ENCODE peak calls at places on chromosomes 5 and 9, in seven cellular contexts. One of them, this sample, is unnamed.

GRCh38 chr9:11194249-11194648 is 581.4 kb upstream of the PTPRD start:
- DNase-seq in fibroblast of mammary gland: no peak
- DNase-seq in AG10803: no peak
- DNase-seq in lower lobe of right lung: no peak
- DNase-seq in heart right ventricle: no peak
- DNase-seq in neural crest cell: no peak
- DNase-seq in CD8-positive, alpha-beta T cell: no peak
- DNase-seq in this sample: no peak

GRCh38 chr9:31394040-31394473 is 990.4 kb upstream of the ACO1 start:
- DNase-seq in fibroblast of mammary gland: peak; percentile 1
- DNase-seq in AG10803: no peak
- DNase-seq in lower lobe of right lung: no peak
- DNase-seq in heart right ventricle: no peak
- DNase-seq in neural crest cell: no peak
- DNase-seq in CD8-positive, alpha-beta T cell: no peak
- DNase-seq in this sample: no peak

GRCh38 chr9:127505396-127506116 is 54.2 kb downstream of the LRSAM1 start:
- DNase-seq in fibroblast of mammary gland: peak; percentile 32
- DNase-seq in AG10803: peak; percentile 45
- DNase-seq in lower lobe of right lung: no peak
- DNase-seq in heart right ventricle: no peak
- DNase-seq in neural crest cell: peak; percentile 45
- DNase-seq in CD8-positive, alpha-beta T cell: no peak
- DNase-seq in this sample: peak; percentile 39

GRCh38 chr5:171600736-171601265 is 181.4 kb downstream of the FGF18 start:
- DNase-seq in fibroblast of mammary gland: peak; percentile 40
- DNase-seq in AG10803: no peak
- DNase-seq in lower lobe of right lung: peak; percentile 62
- DNase-seq in heart right ventricle: no peak
- DNase-seq in neural crest cell: no peak
- DNase-seq in CD8-positive, alpha-beta T cell: no peak
- DNase-seq in this sample: no peak

GRCh38 chr9:127762111-127762676 is 16.3 kb downstream of the SH2D3C start:
- DNase-seq in fibroblast of mammary gland: no peak
- DNase-seq in AG10803: no peak
- DNase-seq in lower lobe of right lung: peak; percentile 70
- DNase-seq in heart right ventricle: peak; percentile 91
- DNase-seq in neural crest cell: no peak
- DNase-seq in CD8-positive, alpha-beta T cell: no peak
- DNase-seq in this sample: no peak

GRCh38 chr9:110303136-110303535 is 34.5 kb downstream of the TXNDC8 start:
- DNase-seq in fibroblast of mammary gland: peak; percentile 72
- DNase-seq in AG10803: peak; percentile 76
- DNase-seq in lower lobe of right lung: no peak
- DNase-seq in heart right ventricle: no peak
- DNase-seq in neural crest cell: no peak
- DNase-seq in CD8-positive, alpha-beta T cell: no peak
- DNase-seq in this sample: peak; percentile 4

GRCh38 chr9:93577045-93577939 is 908 bp downstream of the PHF2 start:
- DNase-seq in fibroblast of mammary gland: no peak
- DNase-seq in AG10803: peak; percentile 29
- DNase-seq in lower lobe of right lung: peak; percentile 64
- DNase-seq in heart right ventricle: peak; percentile 45
- DNase-seq in neural crest cell: no peak
- DNase-seq in CD8-positive, alpha-beta T cell: no peak
- DNase-seq in this sample: no peak

GRCh38 chr5:172002310-172002709 is 4.1 kb downstream of the FBXW11 start:
- DNase-seq in fibroblast of mammary gland: peak; percentile 37
- DNase-seq in AG10803: peak; percentile 22
- DNase-seq in lower lobe of right lung: no peak
- DNase-seq in heart right ventricle: no peak
- DNase-seq in neural crest cell: no peak
- DNase-seq in CD8-positive, alpha-beta T cell: no peak
- DNase-seq in this sample: peak; percentile 22

GRCh38 chr5:57186194-57186593 is 12.3 kb downstream of the GPBP1 start:
- DNase-seq in fibroblast of mammary gland: no peak
- DNase-seq in AG10803: no peak
- DNase-seq in lower lobe of right lung: no peak
- DNase-seq in heart right ventricle: no peak
- DNase-seq in neural crest cell: no peak
- DNase-seq in CD8-positive, alpha-beta T cell: no peak
- DNase-seq in this sample: no peak

GRCh38 chr9:136354592-136355085 is 8.9 kb downstream of the DNLZ start:
- DNase-seq in fibroblast of mammary gland: no peak
- DNase-seq in AG10803: peak; percentile 49
- DNase-seq in lower lobe of right lung: no peak
- DNase-seq in heart right ventricle: peak; percentile 78
- DNase-seq in neural crest cell: no peak
- DNase-seq in CD8-positive, alpha-beta T cell: no peak
- DNase-seq in this sample: peak; percentile 67

GRCh38 chr9:124752967-124753366 is 18.1 kb downstream of the NR6A1 start:
- DNase-seq in fibroblast of mammary gland: peak; percentile 52
- DNase-seq in AG10803: peak; percentile 70
- DNase-seq in lower lobe of right lung: no peak
- DNase-seq in heart right ventricle: no peak
- DNase-seq in neural crest cell: no peak
- DNase-seq in CD8-positive, alpha-beta T cell: no peak
- DNase-seq in this sample: peak; percentile 79

GRCh38 chr9:38360880-38361836 is 31.3 kb upstream of the ALDH1B1 start:
- DNase-seq in fibroblast of mammary gland: no peak
- DNase-seq in AG10803: peak; percentile 30
- DNase-seq in lower lobe of right lung: no peak
- DNase-seq in heart right ventricle: no peak
- DNase-seq in neural crest cell: no peak
- DNase-seq in CD8-positive, alpha-beta T cell: no peak
- DNase-seq in this sample: no peak

GRCh38 chr5:65263291-65263690 is 218.4 kb downstream of the ADAMTS6 start:
- DNase-seq in fibroblast of mammary gland: no peak
- DNase-seq in AG10803: peak; percentile 83
- DNase-seq in lower lobe of right lung: no peak
- DNase-seq in heart right ventricle: no peak
- DNase-seq in neural crest cell: no peak
- DNase-seq in CD8-positive, alpha-beta T cell: no peak
- DNase-seq in this sample: no peak

GRCh38 chr9:130150779-130151381 is 21.3 kb upstream of the NCS1 start:
- DNase-seq in fibroblast of mammary gland: peak; percentile 63
- DNase-seq in AG10803: peak; percentile 34
- DNase-seq in lower lobe of right lung: no peak
- DNase-seq in heart right ventricle: no peak
- DNase-seq in neural crest cell: no peak
- DNase-seq in CD8-positive, alpha-beta T cell: no peak
- DNase-seq in this sample: peak; percentile 35

GRCh38 chr9:101028346-101029299 is at the start of gene PLPPR1:
- DNase-seq in fibroblast of mammary gland: peak; percentile 32
- DNase-seq in AG10803: peak; percentile 24
- DNase-seq in lower lobe of right lung: peak; percentile 77
- DNase-seq in heart right ventricle: no peak
- DNase-seq in neural crest cell: peak; percentile 72
- DNase-seq in CD8-positive, alpha-beta T cell: no peak
- DNase-seq in this sample: no peak

GRCh38 chr9:22107202-22107601 is 98.1 kb upstream of the CDKN2B start:
- DNase-seq in fibroblast of mammary gland: no peak
- DNase-seq in AG10803: no peak
- DNase-seq in lower lobe of right lung: no peak
- DNase-seq in heart right ventricle: no peak
- DNase-seq in neural crest cell: no peak
- DNase-seq in CD8-positive, alpha-beta T cell: no peak
- DNase-seq in this sample: no peak

GRCh38 chr5:141211-141610 is 49.2 kb downstream of the PLEKHG4B start:
- DNase-seq in fibroblast of mammary gland: no peak
- DNase-seq in AG10803: no peak
- DNase-seq in lower lobe of right lung: no peak
- DNase-seq in heart right ventricle: no peak
- DNase-seq in neural crest cell: no peak
- DNase-seq in CD8-positive, alpha-beta T cell: no peak
- DNase-seq in this sample: no peak

GRCh38 chr5:104815212-104815611 is 1252.6 kb upstream of the NUDT12 start:
- DNase-seq in fibroblast of mammary gland: no peak
- DNase-seq in AG10803: no peak
- DNase-seq in lower lobe of right lung: no peak
- DNase-seq in heart right ventricle: no peak
- DNase-seq in neural crest cell: no peak
- DNase-seq in CD8-positive, alpha-beta T cell: no peak
- DNase-seq in this sample: no peak

GRCh38 chr5:35876922-35877321 is 20.2 kb downstream of the IL7R start:
- DNase-seq in fibroblast of mammary gland: peak; percentile 77
- DNase-seq in AG10803: peak; percentile 59
- DNase-seq in lower lobe of right lung: no peak
- DNase-seq in heart right ventricle: no peak
- DNase-seq in neural crest cell: no peak
- DNase-seq in CD8-positive, alpha-beta T cell: no peak
- DNase-seq in this sample: peak; percentile 24

GRCh38 chr5:37839441-37840035 is 303 bp downstream of the GDNF start:
- DNase-seq in fibroblast of mammary gland: peak; percentile 61
- DNase-seq in AG10803: peak; percentile 62
- DNase-seq in lower lobe of right lung: no peak
- DNase-seq in heart right ventricle: peak; percentile 34
- DNase-seq in neural crest cell: peak; percentile 30
- DNase-seq in CD8-positive, alpha-beta T cell: no peak
- DNase-seq in this sample: peak; percentile 47

GRCh38 chr5:44292736-44293135 is 96.5 kb downstream of the FGF10 start:
- DNase-seq in fibroblast of mammary gland: no peak
- DNase-seq in AG10803: no peak
- DNase-seq in lower lobe of right lung: no peak
- DNase-seq in heart right ventricle: no peak
- DNase-seq in neural crest cell: no peak
- DNase-seq in CD8-positive, alpha-beta T cell: no peak
- DNase-seq in this sample: no peak

GRCh38 chr9:71733176-71733575 is 35.1 kb downstream of the CEMIP2 start:
- DNase-seq in fibroblast of mammary gland: peak; percentile 63
- DNase-seq in AG10803: peak; percentile 78
- DNase-seq in lower lobe of right lung: no peak
- DNase-seq in heart right ventricle: no peak
- DNase-seq in neural crest cell: no peak
- DNase-seq in CD8-positive, alpha-beta T cell: no peak
- DNase-seq in this sample: peak; percentile 18

GRCh38 chr9:37963936-37964739 is 60.2 kb upstream of the SLC25A51 start:
- DNase-seq in fibroblast of mammary gland: peak; percentile 99
- DNase-seq in AG10803: peak; percentile 88
- DNase-seq in lower lobe of right lung: peak; percentile 85
- DNase-seq in heart right ventricle: no peak
- DNase-seq in neural crest cell: peak; percentile 53
- DNase-seq in CD8-positive, alpha-beta T cell: no peak
- DNase-seq in this sample: peak; percentile 77

DNA sequence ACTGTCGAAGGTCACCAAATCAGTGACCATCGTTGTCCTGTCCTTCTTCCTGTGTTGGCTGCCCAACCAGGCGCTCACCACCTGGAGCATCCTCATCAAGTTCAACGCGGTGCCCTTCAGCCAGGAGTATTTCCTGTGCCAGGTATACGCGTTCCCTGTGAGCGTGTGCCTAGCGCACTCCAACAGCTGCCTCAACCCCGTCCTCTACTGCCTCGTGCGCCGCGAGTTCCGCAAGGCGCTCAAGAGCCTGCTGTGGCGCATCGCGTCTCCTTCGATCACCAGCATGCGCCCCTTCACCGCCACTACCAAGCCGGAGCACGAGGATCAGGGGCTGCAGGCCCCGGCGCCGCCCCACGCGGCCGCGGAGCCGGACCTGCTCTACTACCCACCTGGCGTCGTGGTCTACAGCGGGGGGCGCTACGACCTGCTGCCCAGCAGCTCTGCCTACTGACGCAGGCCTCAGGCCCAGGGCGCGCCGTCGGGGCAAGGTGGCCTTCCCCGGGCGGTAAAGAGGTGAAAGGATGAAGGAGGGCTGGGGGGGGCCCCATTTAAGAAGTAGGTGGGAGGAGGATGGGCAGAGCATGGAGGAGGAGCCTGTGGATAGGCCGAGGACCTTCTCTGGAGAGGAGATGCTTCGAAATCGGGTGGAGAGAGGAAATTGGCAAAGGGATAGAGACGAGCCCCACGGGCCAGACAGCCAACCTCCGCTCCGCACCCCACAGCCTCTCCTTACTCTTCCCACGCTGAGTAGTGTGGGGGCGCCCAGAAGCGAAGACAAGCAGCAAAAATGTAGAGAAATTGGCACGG is 1.7 kb downstream of the RXFP3 start:
- DNase-seq in fibroblast of mammary gland: no peak
- DNase-seq in AG10803: no peak
- DNase-seq in lower lobe of right lung: no peak
- DNase-seq in heart right ventricle: no peak
- DNase-seq in neural crest cell: no peak
- DNase-seq in CD8-positive, alpha-beta T cell: no peak
- DNase-seq in this sample: no peak
- TF ChIP-seq CTCF in fibroblast of mammary gland: no peak
- TF ChIP-seq CTCF in AG10803: no peak
- TF ChIP-seq CTCF in lower lobe of right lung: no peak
- TF ChIP-seq CTCF in heart right ventricle: no peak
- TF ChIP-seq CTCF in neural crest cell: no peak
- TF ChIP-seq CTCF in CD8-positive, alpha-beta T cell: no peak
- TF ChIP-seq CTCF in this sample: no peak

GRCh38 chr9:91771027-91771426 is 179.0 kb downstream of the ROR2 start:
- DNase-seq in fibroblast of mammary gland: peak; percentile 94
- DNase-seq in AG10803: peak; percentile 95
- DNase-seq in lower lobe of right lung: no peak
- DNase-seq in heart right ventricle: no peak
- DNase-seq in neural crest cell: no peak
- DNase-seq in CD8-positive, alpha-beta T cell: no peak
- DNase-seq in this sample: peak; percentile 86
- TF ChIP-seq CTCF in fibroblast of mammary gland: peak; percentile 59
- TF ChIP-seq CTCF in AG10803: peak; percentile 74
- TF ChIP-seq CTCF in lower lobe of right lung: peak; percentile 20
- TF ChIP-seq CTCF in heart right ventricle: peak; percentile 19
- TF ChIP-seq CTCF in neural crest cell: peak; percentile 40
- TF ChIP-seq CTCF in CD8-positive, alpha-beta T cell: no peak
- TF ChIP-seq CTCF in this sample: peak; percentile 69

DNA sequence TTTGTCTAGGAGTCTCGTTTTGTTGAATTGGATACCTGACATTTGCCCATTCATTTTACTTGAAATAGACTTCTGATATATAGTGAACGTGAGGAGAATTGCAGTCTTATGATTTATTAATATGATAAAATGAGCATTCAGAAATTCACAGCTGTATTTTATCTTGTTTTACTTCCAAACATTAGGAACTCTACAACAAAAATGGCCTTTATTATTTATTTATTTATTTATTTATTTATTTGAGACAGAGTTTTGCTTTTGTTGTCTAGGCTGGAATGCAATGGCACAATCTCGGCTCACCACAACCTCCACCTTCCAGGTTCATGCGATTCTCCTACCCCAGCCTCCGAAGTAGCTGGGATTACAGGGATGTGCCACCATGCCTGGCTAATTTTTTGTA is 61.2 kb downstream of the RAB24 start:
- DNase-seq in fibroblast of mammary gland: no peak
- DNase-seq in AG10803: no peak
- DNase-seq in lower lobe of right lung: no peak
- DNase-seq in heart right ventricle: no peak
- DNase-seq in neural crest cell: no peak
- DNase-seq in CD8-positive, alpha-beta T cell: no peak
- DNase-seq in this sample: no peak
- TF ChIP-seq CTCF in fibroblast of mammary gland: no peak
- TF ChIP-seq CTCF in AG10803: no peak
- TF ChIP-seq CTCF in lower lobe of right lung: no peak
- TF ChIP-seq CTCF in heart right ventricle: no peak
- TF ChIP-seq CTCF in neural crest cell: no peak
- TF ChIP-seq CTCF in CD8-positive, alpha-beta T cell: no peak
- TF ChIP-seq CTCF in this sample: no peak

DNA sequence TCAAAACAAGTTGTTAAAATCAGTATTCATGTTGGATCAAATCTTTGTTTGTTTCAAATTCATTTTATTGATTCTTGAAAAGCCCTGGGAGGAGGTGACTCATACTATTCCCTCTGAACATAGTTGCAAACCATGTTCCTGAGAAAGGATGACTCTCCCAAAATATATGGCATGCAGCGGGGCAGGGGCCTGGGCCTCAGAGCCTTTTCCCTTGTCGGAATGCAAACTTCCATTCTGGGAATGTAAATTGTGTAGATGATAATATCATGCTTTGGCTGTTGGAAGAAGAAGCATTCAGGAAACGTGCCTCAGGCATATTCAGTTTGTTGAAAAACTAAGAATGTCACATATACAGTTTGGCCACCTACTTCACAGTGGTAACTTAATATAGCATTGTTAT is 242.0 kb downstream of the AUH start:
- DNase-seq in fibroblast of mammary gland: peak; percentile 77
- DNase-seq in AG10803: peak; percentile 74
- DNase-seq in lower lobe of right lung: no peak
- DNase-seq in heart right ventricle: no peak
- DNase-seq in neural crest cell: no peak
- DNase-seq in CD8-positive, alpha-beta T cell: no peak
- DNase-seq in this sample: peak; percentile 70
- TF ChIP-seq CTCF in fibroblast of mammary gland: no peak
- TF ChIP-seq CTCF in AG10803: no peak
- TF ChIP-seq CTCF in lower lobe of right lung: no peak
- TF ChIP-seq CTCF in heart right ventricle: no peak
- TF ChIP-seq CTCF in neural crest cell: no peak
- TF ChIP-seq CTCF in CD8-positive, alpha-beta T cell: no peak
- TF ChIP-seq CTCF in this sample: no peak